ENCODE peak calls at places on chromosomes 7 and 10, in six cellular contexts. J is transverse colon, N is K562, T is endothelial cell of umbilical vein, I is vagina, Q is breast epithelium. S is an unnamed sample.

GRCh38 chr10:102918817-102919236 is 733 bp downstream of the CNNM2 start:
- DNase-seq in T (no peak), Q (no peak), N (peak; percentile 28), I (no peak), J (peak; percentile 30), S (no peak)

GRCh38 chr10:59606551-59606961 is 103.1 kb downstream of the SLC16A9 start:
- DNase-seq in N (no peak), J (no peak), I (no peak), Q (no peak), T (no peak), S (no peak)

GRCh38 chr7:39616138-39616537 is 7.2 kb upstream of the RALA start:
- DNase-seq in Q (no peak), I (no peak), J (no peak), N (no peak), T (no peak), S (no peak)

GRCh38 chr10:119543814-119544642 is 1.5 kb upstream of the RGS10 start:
- DNase-seq in J (no peak), T (no peak), N (no peak), I (no peak), Q (no peak), S (no peak)

GRCh38 chr10:42999385-43000020 is 77.4 kb upstream of the RET start:
- DNase-seq in I (no peak), Q (peak; percentile 36), N (no peak), J (no peak), T (no peak), S (no peak)

GRCh38 chr7:117004899-117005298 is 51.6 kb downstream of the ST7 start:
- DNase-seq in Q (no peak), N (no peak), T (no peak), J (no peak), I (no peak), S (no peak)

GRCh38 chr7:6243168-6243567 is 29.3 kb downstream of the CYTH3 start:
- DNase-seq in N (no peak), I (no peak), T (no peak), Q (no peak), J (no peak), S (no peak)

GRCh38 chr7:67551027-67551426 is 554.4 kb downstream of the TYW1 start:
- DNase-seq in J (no peak), Q (no peak), N (no peak), I (no peak), T (no peak), S (no peak)

GRCh38 chr7:155449880-155450557 is 7.9 kb upstream of the EN2 start:
- DNase-seq in T (no peak), J (no peak), Q (no peak), N (no peak), I (no peak), S (no peak)

GRCh38 chr7:139699640-139700504 is 77.9 kb downstream of the HIPK2 start:
- DNase-seq in T (no peak), Q (no peak), J (no peak), I (no peak), N (peak; percentile 57), S (peak; percentile 25)

GRCh38 chr7:153193144-153193595 is 433.6 kb downstream of the ACTR3B start:
- DNase-seq in I (no peak), T (no peak), Q (no peak), N (peak; percentile 64), J (peak; percentile 9), S (no peak)

DNA sequence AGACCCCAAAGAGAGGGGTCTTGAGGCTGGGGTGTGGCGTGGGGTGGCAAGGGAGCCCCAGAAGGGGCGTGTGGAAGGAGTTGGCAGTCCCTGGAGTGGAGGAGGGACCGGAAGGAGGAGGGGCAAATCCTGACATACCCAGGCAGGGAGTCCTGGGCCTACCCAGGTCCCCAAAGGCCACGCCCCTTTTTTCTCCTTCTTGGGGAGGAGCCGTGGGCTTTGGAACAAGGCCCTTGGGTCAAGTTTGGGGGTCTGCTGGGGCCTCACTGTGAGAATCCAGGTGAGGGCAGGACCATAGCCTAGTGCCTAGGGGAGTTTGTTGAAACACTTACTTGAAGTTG is 1.2 kb upstream of the SMARCD3 start:
- DNase-seq in J (peak; percentile 48), T (no peak), I (no peak), Q (no peak), N (peak; percentile 59), S (peak; percentile 72)
- H3K4me1 ChIP-seq in J (peaks cover 73% of the 10 kb centered on the region), T (peaks cover 14% of the 10 kb centered on the region), I (peaks cover 70% of the 10 kb centered on the region), Q (peaks cover 8% of the 10 kb centered on the region), N (peaks cover 76% of the 10 kb centered on the region), S (peaks cover 68% of the 10 kb centered on the region)

DNA sequence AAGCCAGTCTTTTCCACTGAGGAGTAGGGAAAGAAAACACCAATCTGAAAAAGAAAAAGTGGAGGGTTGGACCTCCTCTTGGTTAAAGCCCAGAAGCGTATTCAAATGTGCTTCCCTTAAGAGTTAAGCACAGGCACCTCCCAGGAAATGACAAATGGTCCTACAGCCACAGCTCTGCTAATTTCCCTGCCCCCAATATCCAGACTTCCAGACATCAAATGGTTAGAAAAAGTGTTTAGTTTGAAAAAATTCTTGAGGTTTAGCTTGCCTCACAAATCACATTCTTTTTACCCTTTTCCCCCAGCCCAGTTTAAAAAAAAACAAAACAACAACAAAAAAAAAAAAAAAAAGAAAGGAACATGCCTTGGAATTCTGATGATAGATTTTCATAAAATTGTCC is 19.0 kb upstream of the COL1A2 start:
- DNase-seq in T (peak; percentile 82), N (no peak), Q (no peak), J (no peak), I (no peak), S (no peak)
- H3K4me3 ChIP-seq in T (no peak overlapping the region), N (no peak overlapping the region), Q (peak overlapping the region; percentile 8), J (no peak overlapping the region), I (peak overlapping the region; percentile 30), S (no peak overlapping the region)

GRCh38 chr7:44197487-44197886 is 3.3 kb upstream of the YKT6 start:
- DNase-seq in J (no peak), Q (no peak), N (no peak), I (no peak), T (no peak), S (no peak)

GRCh38 chr7:44201813-44202212 is 1.0 kb downstream of the YKT6 start:
- DNase-seq in T (peak; percentile 10), N (peak; percentile 28), Q (no peak), I (no peak), J (no peak), S (no peak)

GRCh38 chr7:44196450-44196872 is 4.3 kb upstream of the YKT6 start:
- DNase-seq in Q (no peak), I (no peak), J (no peak), T (peak; percentile 54), N (peak; percentile 80), S (no peak)

GRCh38 chr7:44195901-44196300 is 4.9 kb upstream of the YKT6 start:
- DNase-seq in I (no peak), T (no peak), Q (no peak), N (no peak), J (no peak), S (no peak)

GRCh38 chr7:44200699-44201461 is at the start of gene YKT6:
- DNase-seq in T (peak; percentile 94), Q (peak; percentile 95), J (peak; percentile 96), I (peak; percentile 92), N (peak; percentile 98), S (peak; percentile 97)
- TF ChIP-seq POLR2AphosphoS5 in T (peak; percentile 95), Q (peak; percentile 77), J (peak; percentile 92), I (peak; percentile 92), N (peak; percentile 69), S (peak; percentile 76)

GRCh38 chr7:132997505-132997904 is 84.4 kb downstream of the CHCHD3 start:
- DNase-seq in I (no peak), N (no peak), Q (no peak), J (no peak), T (no peak), S (no peak)

GRCh38 chr7:132999845-133000244 is 82.0 kb downstream of the CHCHD3 start:
- DNase-seq in T (no peak), I (no peak), Q (no peak), J (no peak), N (no peak), S (no peak)

GRCh38 chr7:132996581-132997242 is 85.2 kb downstream of the CHCHD3 start:
- DNase-seq in N (peak; percentile 61), Q (no peak), J (no peak), I (no peak), T (no peak), S (no peak)

GRCh38 chr7:133001727-133002126 is 80.2 kb downstream of the CHCHD3 start:
- DNase-seq in T (no peak), I (no peak), N (no peak), Q (no peak), J (no peak), S (no peak)

DNA sequence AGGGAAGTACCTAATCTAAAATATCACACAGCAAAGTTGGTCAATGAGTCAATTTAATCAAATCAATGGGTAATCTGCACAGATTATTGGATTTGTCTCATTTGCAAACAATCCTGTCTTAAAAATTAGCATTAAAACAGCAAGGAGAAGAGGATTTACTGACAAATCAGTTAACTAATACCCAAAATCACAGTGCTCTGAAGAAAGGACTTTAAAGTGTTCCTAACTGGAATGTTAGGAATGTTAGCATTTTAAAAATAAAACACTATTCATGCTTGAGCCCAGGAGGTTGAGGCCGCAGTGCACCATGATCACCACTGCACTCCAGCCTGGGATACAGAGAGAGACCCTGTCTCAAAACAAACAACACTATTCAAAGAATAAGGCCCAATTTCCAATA is 83.1 kb downstream of the CHCHD3 start:
- DNase-seq in I (no peak), N (no peak), J (no peak), Q (no peak), T (no peak), S (no peak)
- H3K4me1 ChIP-seq in I (peaks cover 13% of the 10 kb centered on the region), N (no peaks in the 10 kb centered on the region), J (peaks cover 11% of the 10 kb centered on the region), Q (no peaks in the 10 kb centered on the region), T (peaks cover 3% of the 10 kb centered on the region), S (peaks cover 27% of the 10 kb centered on the region)